ENCODE peak calls at places on chromosomes 13 and 19, in eight cellular contexts. F is WERI-Rb-1, B is heart right ventricle, L is tibial nerve, E is aorta, X is uterus, R is heart left ventricle, V is epithelial cell of proximal tubule. I is an unnamed sample.

GRCh38 chr19:48625891-48626327 is 6.6 kb downstream of the SPHK2 start:
- DNase-seq in R (no peak), V (no peak), X (no peak), F (no peak), E (peak), B (no peak), L (no peak), I (no peak)

GRCh38 chr13:38496956-38497355 is 147.3 kb downstream of the UFM1 start:
- DNase-seq in R (no peak), B (no peak), X (no peak), E (no peak), F (no peak), V (no peak), L (no peak), I (no peak)

GRCh38 chr19:38852231-38853044 is 2.7 kb upstream of the HNRNPL start:
- DNase-seq in X (peak), V (no peak), F (peak), L (peak), B (no peak), E (peak), R (peak), I (peak)

GRCh38 chr13:20188649-20189553 is 3.8 kb downstream of the GJB2 start:
- DNase-seq in B (no peak), X (no peak), R (no peak), L (no peak), F (peak), V (no peak), E (no peak), I (no peak)

GRCh38 chr19:47819841-47820244 is 1.9 kb upstream of the CRX start:
- DNase-seq in X (no peak), L (no peak), E (peak), V (no peak), B (no peak), F (peak), R (no peak), I (no peak)

GRCh38 chr13:43876366-43876765 is 3.2 kb downstream of the CCDC122 start:
- DNase-seq in F (no peak), B (no peak), V (no peak), R (no peak), X (no peak), E (no peak), L (no peak), I (no peak)

GRCh38 chr19:38152461-38153379 is 71.3 kb downstream of the DPF1 start:
- DNase-seq in X (no peak), L (no peak), B (peak), F (peak), E (no peak), V (no peak), R (peak), I (no peak)

GRCh38 chr13:37173214-37173613 is 67.8 kb upstream of the CSNK1A1L start:
- DNase-seq in F (no peak), V (no peak), R (no peak), E (no peak), L (no peak), B (no peak), X (no peak), I (no peak)

GRCh38 chr13:95392597-95392996 is 91.3 kb upstream of the ABCC4 start:
- DNase-seq in X (no peak), F (no peak), B (no peak), L (no peak), V (no peak), E (no peak), R (no peak), I (no peak)

GRCh38 chr13:54210397-54211050 is 1181.9 kb downstream of the OLFM4 start:
- DNase-seq in F (no peak), B (no peak), X (no peak), E (no peak), L (no peak), R (no peak), V (peak), I (no peak)

GRCh38 chr13:113082198-113083021 is 23.2 kb upstream of the F7 start:
- DNase-seq in L (no peak), V (no peak), F (no peak), B (no peak), E (no peak), R (no peak), X (no peak), I (no peak)

GRCh38 chr13:52695856-52696255 is 43.2 kb downstream of the SUGT1 start:
- DNase-seq in E (no peak), L (no peak), R (no peak), B (no peak), F (no peak), V (no peak), X (no peak), I (no peak)

GRCh38 chr13:60286707-60287106 is 110.3 kb upstream of the TDRD3 start:
- DNase-seq in F (no peak), X (no peak), L (no peak), E (no peak), B (no peak), R (no peak), V (no peak), I (no peak)

GRCh38 chr13:42246541-42246940 is 25.4 kb upstream of the AKAP11 start:
- DNase-seq in L (no peak), F (no peak), X (no peak), B (no peak), V (no peak), E (no peak), R (no peak), I (no peak)

GRCh38 chr19:2278504-2279158 is 3.3 kb downstream of the PEAK3 start:
- DNase-seq in R (no peak), F (no peak), X (no peak), E (no peak), L (no peak), B (no peak), V (no peak), I (peak)

GRCh38 chr19:18322318-18322758 is 538 bp downstream of the LSM4 start:
- DNase-seq in V (no peak), X (no peak), E (no peak), F (peak), L (no peak), R (peak), B (no peak), I (no peak)

GRCh38 chr19:28864577-28865042 is 348.3 kb downstream of the UQCRFS1 start:
- DNase-seq in X (peak), E (no peak), R (peak), L (no peak), B (peak), V (no peak), F (no peak), I (no peak)

GRCh38 chr13:100459747-100460146 is 128.8 kb downstream of the GGACT start:
- DNase-seq in R (no peak), V (no peak), L (no peak), E (no peak), X (no peak), B (no peak), F (no peak), I (no peak)

GRCh38 chr19:54209058-54209747 is 8.5 kb downstream of the RPS9 start:
- DNase-seq in X (no peak), B (no peak), F (no peak), V (no peak), E (peak), L (no peak), R (no peak), I (no peak)

GRCh38 chr19:51439021-51439465 is 19.2 kb downstream of the SIGLEC8 start:
- DNase-seq in X (no peak), B (no peak), L (peak), R (no peak), V (no peak), F (peak), E (no peak), I (no peak)

GRCh38 chr13:114118763-114119123 is 13.7 kb downstream of the RASA3 start:
- DNase-seq in E (peak), R (no peak), F (no peak), V (peak), X (no peak), L (no peak), B (no peak), I (no peak)

GRCh38 chr13:34731486-34731885 is 210.6 kb upstream of the NBEA start:
- DNase-seq in E (no peak), R (no peak), X (no peak), L (no peak), B (no peak), F (peak), V (no peak), I (no peak)

GRCh38 chr13:53301449-53301848 is 272.8 kb downstream of the OLFM4 start:
- DNase-seq in X (no peak), F (peak), B (no peak), E (no peak), V (no peak), L (no peak), R (no peak), I (no peak)

GRCh38 chr13:97307882-97308624 is 85.9 kb downstream of the MBNL2 start:
- DNase-seq in E (no peak), L (no peak), X (no peak), F (no peak), B (peak), V (no peak), R (peak), I (no peak)

GRCh38 chr19:38975214-38975860 is at the start of gene FBXO17:
- DNase-seq in X (peak), F (peak), V (no peak), R (peak), E (peak), B (peak), L (peak), I (peak)

GRCh38 chr13:27405521-27406134 is 18.8 kb upstream of the GTF3A start:
- DNase-seq in X (no peak), F (no peak), L (no peak), E (no peak), B (no peak), R (no peak), V (no peak), I (no peak)

GRCh38 chr13:30652746-30653145 is 35.0 kb downstream of the USPL1 start:
- DNase-seq in L (no peak), V (no peak), E (no peak), B (no peak), F (no peak), R (no peak), X (no peak), I (no peak)

GRCh38 chr13:47976325-47976724 is 24.7 kb downstream of the SUCLA2 start:
- DNase-seq in B (no peak), L (no peak), R (no peak), F (no peak), V (no peak), X (no peak), E (no peak), I (no peak)

GRCh38 chr13:90068658-90069057 is 1278.8 kb upstream of the MIR17HG start:
- DNase-seq in R (no peak), E (no peak), V (no peak), X (no peak), B (no peak), F (no peak), L (no peak), I (no peak)

GRCh38 chr13:104937881-104938280 is 1597.6 kb downstream of the EFNB2 start:
- DNase-seq in R (no peak), X (no peak), E (no peak), L (no peak), B (no peak), V (no peak), F (no peak), I (no peak)

GRCh38 chr19:10068205-10068604 is 17.9 kb upstream of the SHFL start:
- DNase-seq in X (no peak), B (no peak), E (no peak), L (no peak), V (no peak), F (no peak), R (no peak), I (no peak)

GRCh38 chr19:12668937-12669271 is 2.3 kb downstream of the WDR83 start:
- DNase-seq in V (no peak), E (no peak), B (peak), F (peak), L (peak), R (peak), X (peak), I (peak)

DNA sequence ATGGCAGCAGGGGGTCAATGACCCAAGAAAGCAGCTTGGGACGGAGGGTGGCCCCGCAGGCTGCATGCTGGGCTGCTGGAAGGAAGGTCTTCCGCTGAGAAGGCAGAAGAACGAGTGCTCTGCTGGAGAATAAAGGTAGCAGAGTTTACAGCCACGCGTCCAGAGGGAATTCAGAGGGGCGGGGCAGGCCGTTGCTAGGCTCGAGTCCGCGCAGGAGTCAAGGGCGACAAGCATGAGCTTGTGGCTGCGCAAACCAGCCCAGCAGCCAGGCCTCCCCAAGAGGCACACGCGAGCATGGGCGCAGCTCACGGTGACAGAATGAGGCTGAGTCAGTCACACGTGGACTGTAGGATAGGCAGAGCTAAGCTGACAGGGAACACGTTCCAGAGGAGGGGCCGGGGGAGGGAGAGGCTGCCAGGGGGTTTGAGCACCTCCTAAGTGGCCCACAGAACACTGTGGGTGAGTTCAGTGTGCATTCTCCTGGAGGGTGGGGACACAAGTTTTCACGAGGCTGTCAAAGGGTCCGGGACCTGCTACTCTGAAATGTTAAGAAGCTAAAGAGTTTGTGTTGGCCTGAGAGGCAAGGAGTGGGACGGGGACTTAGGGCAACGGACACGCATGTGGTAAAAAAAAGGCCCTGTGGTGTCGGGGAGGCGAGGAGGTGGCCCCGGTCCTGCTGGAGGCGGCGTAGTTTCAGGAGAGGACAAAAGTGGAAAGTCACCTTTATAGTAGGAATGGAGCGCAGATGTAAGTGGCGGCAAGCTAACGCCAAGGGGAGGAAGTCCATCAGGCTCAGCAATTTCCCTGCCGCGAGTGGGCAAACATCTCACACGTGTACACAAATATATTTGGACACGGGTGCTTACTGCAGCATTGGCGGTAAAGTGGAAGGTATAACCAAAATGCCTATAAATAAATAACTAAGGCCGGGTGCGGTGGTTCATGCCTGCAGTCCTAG is 17.7 kb downstream of the RFX2 start:
- DNase-seq in L (peak), F (peak), B (peak), V (peak), X (peak), E (peak), R (peak), I (peak)
- H3K4me3 ChIP-seq in L (no peak), F (no peak), B (peak), V (peak), X (peak), E (no peak), R (no peak), I (peak)

GRCh38 chr19:42389899-42390298 is at the start of gene CNFN:
- DNase-seq in B (no peak), L (no peak), E (no peak), F (no peak), X (no peak), V (no peak), R (no peak), I (no peak)

GRCh38 chr19:42388851-42389489 is 1.1 kb downstream of the CNFN start:
- DNase-seq in R (no peak), F (no peak), L (no peak), B (no peak), X (no peak), E (no peak), V (no peak), I (no peak)

GRCh38 chr19:42392165-42392564 is 2.1 kb upstream of the CNFN start:
- DNase-seq in F (no peak), B (no peak), V (no peak), L (no peak), X (no peak), R (no peak), E (no peak), I (no peak)

DNA sequence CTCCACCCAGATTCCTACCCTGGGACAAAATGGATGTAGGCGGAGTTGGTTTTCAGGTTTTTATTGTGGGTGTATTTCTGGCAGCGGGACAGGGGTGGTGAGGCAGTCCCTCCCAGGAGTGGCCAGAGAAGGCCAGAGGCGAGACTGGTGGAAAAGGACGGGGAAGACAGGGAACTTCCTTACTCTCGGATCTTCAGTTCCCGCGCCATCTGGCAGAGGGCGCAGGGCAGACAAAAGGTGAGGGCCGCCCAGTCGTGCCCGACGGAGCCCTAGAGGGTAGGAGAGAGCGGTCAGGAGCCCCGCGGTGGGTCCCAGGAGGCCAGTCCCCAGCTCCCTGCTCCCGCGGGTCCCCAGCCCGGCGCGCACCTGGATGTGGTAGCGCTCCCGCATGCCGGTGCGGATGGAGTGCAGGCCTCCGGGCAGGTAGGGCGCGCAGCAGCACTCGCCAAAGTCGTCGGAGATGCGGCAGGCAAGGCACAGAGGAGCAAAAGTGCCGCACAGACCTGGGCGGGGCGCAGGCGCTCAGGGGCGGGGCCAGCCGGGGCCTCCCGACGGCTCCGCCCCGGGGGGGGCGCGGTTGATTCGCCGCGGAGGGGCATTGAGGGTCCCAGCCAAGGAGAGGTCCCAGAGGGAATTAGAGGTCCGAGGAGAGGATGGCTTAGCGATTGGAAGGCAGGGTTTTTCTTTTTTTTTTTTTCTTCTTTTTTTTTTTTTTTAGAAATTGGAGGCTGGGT is 3.0 kb downstream of the CNFN start:
- DNase-seq in F (peak), X (peak), V (no peak), L (peak), E (no peak), R (peak), B (peak), I (no peak)
- H3K4me3 ChIP-seq in F (peak), X (peak), V (peak), L (no peak), E (no peak), R (peak), B (peak), I (peak)

DNA sequence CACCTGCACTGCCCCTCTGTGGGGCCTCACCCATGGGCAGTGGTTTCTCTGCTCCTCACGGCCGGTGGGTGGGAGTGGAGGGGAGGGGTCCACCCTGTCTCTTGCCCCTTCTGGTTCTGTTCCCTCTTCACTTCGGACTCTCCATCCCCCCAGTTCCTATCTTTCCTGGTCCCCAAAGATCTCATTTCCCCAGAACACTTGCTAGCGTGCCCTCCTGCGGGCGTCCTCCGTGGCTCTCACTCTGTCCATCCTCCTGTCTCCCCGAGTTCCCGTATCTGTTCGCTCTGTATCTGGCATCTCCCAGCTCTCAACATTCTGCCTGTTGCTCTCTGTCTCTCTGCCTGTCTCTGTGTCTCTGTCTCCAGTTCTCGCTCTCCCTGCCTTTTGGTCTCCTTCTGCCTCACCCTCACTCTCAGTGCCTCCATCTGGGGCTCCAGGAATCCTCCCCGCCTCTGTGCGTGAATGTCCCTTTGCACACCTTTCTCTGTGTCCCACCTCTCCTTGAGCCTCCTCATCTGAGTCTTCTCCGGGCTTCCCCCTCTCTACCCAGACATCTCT is 363 bp downstream of the SPIB start:
- DNase-seq in F (no peak), V (no peak), B (no peak), R (no peak), E (no peak), X (no peak), L (no peak), I (no peak)
- H3K4me3 ChIP-seq in F (no peak), V (no peak), B (no peak), R (no peak), E (no peak), X (no peak), L (no peak), I (no peak)

GRCh38 chr19:955803-956746 is 28.1 kb upstream of the WDR18 start:
- DNase-seq in X (no peak), R (no peak), L (no peak), E (no peak), F (no peak), V (no peak), B (no peak), I (peak)
- H3K4me3 ChIP-seq in X (no peak), R (no peak), L (no peak), E (no peak), F (no peak), V (no peak), B (no peak), I (no peak)